ENCODE peak calls at places on chromosome 9, in five cellular contexts. P is left cardiac atrium, N is AG08396, E is H4, J is non-pigmented ciliary epithelial cell. W is an unnamed sample.

GRCh38 chr9:37996050-37996811 is 72.8 kb downstream of the SHB start:
- DNase-seq in P (peak), N (no peak), E (no peak), J (no peak), W (no peak)

GRCh38 chr9:5621327-5621726 is 7.6 kb upstream of the RIC1 start:
- DNase-seq in P (no peak), N (no peak), E (peak), J (peak), W (no peak)

GRCh38 chr9:107870927-107871720 is 381.6 kb upstream of the KLF4 start:
- DNase-seq in P (no peak), N (no peak), E (no peak), J (no peak), W (no peak)

GRCh38 chr9:19641046-19641445 is 147.8 kb downstream of the SLC24A2 start:
- DNase-seq in P (no peak), N (no peak), E (no peak), J (no peak), W (no peak)

GRCh38 chr9:110583237-110583636 is 3.7 kb upstream of the SVEP1 start:
- DNase-seq in P (no peak), N (peak), E (no peak), J (no peak), W (no peak)

GRCh38 chr9:35350212-35350611 is 139.7 kb upstream of the RUSC2 start:
- DNase-seq in P (no peak), N (no peak), E (no peak), J (no peak), W (no peak)

GRCh38 chr9:111916234-111916645 is 19.6 kb downstream of the UGCG start:
- DNase-seq in P (no peak), N (no peak), E (no peak), J (no peak), W (no peak)

GRCh38 chr9:123225995-123226394 is 42.4 kb downstream of the STRBP start:
- DNase-seq in P (no peak), N (no peak), E (no peak), J (no peak), W (no peak)

GRCh38 chr9:81718244-81718643 is 28.9 kb upstream of the TLE1 start:
- DNase-seq in P (no peak), N (no peak), E (no peak), J (no peak), W (no peak)

GRCh38 chr9:127450170-127450830 is 906 bp downstream of the RPL12 start:
- DNase-seq in P (no peak), N (peak), E (no peak), J (no peak), W (no peak)

GRCh38 chr9:95167998-95168397 is 149.5 kb downstream of the FANCC start:
- DNase-seq in P (peak), N (peak), E (peak), J (peak), W (no peak)

GRCh38 chr9:112831281-112831851 is 59.3 kb downstream of the SLC46A2 start:
- DNase-seq in P (peak), N (no peak), E (no peak), J (no peak), W (no peak)

GRCh38 chr9:3828495-3828894 is 302.7 kb upstream of the RFX3 start:
- DNase-seq in P (no peak), N (peak), E (no peak), J (peak), W (no peak)

GRCh38 chr9:120909904-120910303 is 16.7 kb downstream of the TRAF1 start:
- DNase-seq in P (no peak), N (no peak), E (peak), J (no peak), W (no peak)

GRCh38 chr9:38622083-38622674 is 1.8 kb upstream of the ANKRD18A start:
- DNase-seq in P (peak), N (no peak), E (no peak), J (no peak), W (no peak)

GRCh38 chr9:124342402-124342945 is 72.8 kb downstream of the PSMB7 start:
- DNase-seq in P (no peak), N (no peak), E (no peak), J (no peak), W (no peak)

GRCh38 chr9:95910023-95910706 is 34.7 kb downstream of the ERCC6L2 start:
- DNase-seq in P (no peak), N (no peak), E (no peak), J (no peak), W (no peak)

GRCh38 chr9:29285818-29286217 is 1712.5 kb upstream of the C9orf72 start:
- DNase-seq in P (no peak), N (no peak), E (peak), J (no peak), W (no peak)

GRCh38 chr9:69937358-69937757 is 106.3 kb upstream of the MAMDC2 start:
- DNase-seq in P (no peak), N (no peak), E (no peak), J (no peak), W (no peak)

GRCh38 chr9:116594552-116594951 is 92.6 kb upstream of the TRIM32 start:
- DNase-seq in P (no peak), N (peak), E (no peak), J (peak), W (no peak)

GRCh38 chr9:9893837-9894236 is 719.0 kb downstream of the PTPRD start:
- DNase-seq in P (no peak), N (no peak), E (no peak), J (peak), W (no peak)

GRCh38 chr9:112380102-112380581 is at the start of gene HSDL2:
- DNase-seq in P (no peak), N (no peak), E (peak), J (no peak), W (no peak)

GRCh38 chr9:127829205-127829935 is 25.1 kb downstream of the ENG start:
- DNase-seq in P (no peak), N (no peak), E (no peak), J (no peak), W (no peak)

GRCh38 chr9:129879991-129880653 is 44.9 kb downstream of the USP20 start:
- DNase-seq in P (no peak), N (no peak), E (no peak), J (no peak), W (no peak)

GRCh38 chr9:122389799-122390481 is 19.1 kb downstream of the PTGS1 start:
- DNase-seq in P (no peak), N (no peak), E (peak), J (no peak), W (peak)

GRCh38 chr9:6351757-6352156 is 23.6 kb downstream of the TPD52L3 start:
- DNase-seq in P (no peak), N (no peak), E (no peak), J (no peak), W (no peak)

GRCh38 chr9:75148551-75148950 is 60.2 kb downstream of the OSTF1 start:
- DNase-seq in P (no peak), N (peak), E (peak), J (peak), W (no peak)

GRCh38 chr9:4020038-4020746 is 279.7 kb downstream of the GLIS3 start:
- DNase-seq in P (no peak), N (no peak), E (no peak), J (no peak), W (no peak)

GRCh38 chr9:98995059-98995665 is 51.5 kb downstream of the COL15A1 start:
- DNase-seq in P (peak), N (peak), E (no peak), J (no peak), W (peak)

GRCh38 chr9:87137718-87138117 is 190.4 kb upstream of the GAS1 start:
- DNase-seq in P (no peak), N (no peak), E (no peak), J (no peak), W (no peak)

GRCh38 chr9:36987891-36988290 is 46.2 kb downstream of the PAX5 start:
- DNase-seq in P (no peak), N (peak), E (no peak), J (no peak), W (no peak)

GRCh38 chr9:134626576-134627416 is 14.8 kb upstream of the COL5A1 start:
- DNase-seq in P (peak), N (no peak), E (peak), J (no peak), W (no peak)

GRCh38 chr9:134381671-134382505 is 55.6 kb downstream of the RXRA start:
- DNase-seq in P (peak), N (no peak), E (peak), J (no peak), W (no peak)

GRCh38 chr9:112006361-112007020 is 109.9 kb downstream of the UGCG start:
- DNase-seq in P (no peak), N (no peak), E (no peak), J (no peak), W (no peak)

GRCh38 chr9:16321461-16322119 is 548.9 kb downstream of the BNC2 start:
- DNase-seq in P (peak), N (peak), E (peak), J (no peak), W (peak)